ENCODE peak calls at places on chromosomes 4 and X, in four cellular contexts. U is HepG2, K is K562, J is GM12878. V is an unnamed sample.
A peak's percentile ranks its signal among the peaks of the same experiment; 100 is the strongest.

GRCh38 chrX:23374291-23374690 is 39.6 kb downstream of the PTCHD1 start:
- DNase-seq in U (no peak), K (no peak), J (no peak), V (no peak)

GRCh38 chr4:99856166-99856565 is 38.1 kb downstream of the LAMTOR3 start:
- DNase-seq in U (no peak), K (no peak), J (no peak), V (no peak)

GRCh38 chrX:139332441-139332840 is 198.1 kb upstream of the F9 start:
- DNase-seq in U (no peak), K (no peak), J (no peak), V (no peak)

GRCh38 chr4:17232575-17233253 is 279.2 kb downstream of the QDPR start:
- DNase-seq in U (no peak), K (no peak), J (no peak), V (no peak)

GRCh38 chr4:119284876-119285611 is 36.9 kb downstream of the FABP2 start:
- DNase-seq in U (no peak), K (no peak), J (no peak), V (no peak)

GRCh38 chr4:29046716-29047115 is 1673.5 kb upstream of the PCDH7 start:
- DNase-seq in U (no peak), K (no peak), J (no peak), V (no peak)

GRCh38 chrX:14351889-14352288 is 177.4 kb upstream of the GLRA2 start:
- DNase-seq in U (no peak), K (no peak), J (no peak), V (no peak)

GRCh38 chrX:72100824-72101351 is 30.8 kb downstream of the RTL5 start:
- DNase-seq in U (no peak), K (no peak), J (peak; percentile 70), V (no peak)

GRCh38 chr4:153260152-153260551 is 55.9 kb downstream of the TRIM2 start:
- DNase-seq in U (no peak), K (no peak), J (no peak), V (no peak)

GRCh38 chr4:122633211-122633610 is 12.3 kb upstream of the IL21 start:
- DNase-seq in U (no peak), K (no peak), J (no peak), V (no peak)

GRCh38 chr4:27048350-27049100 is 187.9 kb downstream of the STIM2 start:
- DNase-seq in U (no peak), K (peak; percentile 65), J (no peak), V (peak; percentile 21)

GRCh38 chrX:133068461-133068860 is 28.4 kb downstream of the USP26 start:
- DNase-seq in U (no peak), K (no peak), J (no peak), V (no peak)

GRCh38 chr4:12041828-12042227 is 613.1 kb upstream of the HS3ST1 start:
- DNase-seq in U (no peak), K (no peak), J (no peak), V (peak; percentile 6)

GRCh38 chr4:2427383-2428334 is 8.9 kb downstream of the CFAP99 start:
- DNase-seq in U (no peak), K (no peak), J (no peak), V (no peak)

GRCh38 chr4:167265231-167265630 is 30.9 kb upstream of the SPOCK3 start:
- DNase-seq in U (no peak), K (no peak), J (no peak), V (no peak)

GRCh38 chrX:76971393-76972376 is 475.5 kb upstream of the FGF16 start:
- DNase-seq in U (no peak), K (no peak), J (no peak), V (no peak)

GRCh38 chr4:8463811-8464210 is 23.2 kb downstream of the TRMT44 start:
- DNase-seq in U (no peak), K (no peak), J (no peak), V (no peak)

GRCh38 chr4:89800012-89800516 is 36.9 kb downstream of the SNCA start:
- DNase-seq in U (no peak), K (no peak), J (no peak), V (no peak)

GRCh38 chrX:109839694-109840358 is 106.8 kb upstream of the ACSL4 start:
- DNase-seq in U (no peak), K (peak; percentile 69), J (no peak), V (peak; percentile 80)

GRCh38 chr4:138919094-138919936 is 96.3 kb upstream of the NOCT start:
- DNase-seq in U (peak; percentile 49), K (peak; percentile 71), J (peak; percentile 11), V (peak; percentile 83)

GRCh38 chrX:136143714-136144113 is 3.6 kb upstream of the FHL1 start:
- DNase-seq in U (no peak), K (no peak), J (no peak), V (no peak)

GRCh38 chrX:16828126-16828908 is 41.8 kb downstream of the RBBP7 start:
- DNase-seq in U (no peak), K (no peak), J (no peak), V (no peak)

GRCh38 chr4:132071815-132072214 is 1077.3 kb upstream of the PCDH10 start:
- DNase-seq in U (no peak), K (no peak), J (no peak), V (no peak)

GRCh38 chrX:24498181-24498580 is 33.1 kb downstream of the PDK3 start:
- DNase-seq in U (peak; percentile 1), K (no peak), J (no peak), V (peak; percentile 43)

GRCh38 chrX:139844163-139844562 is 88.7 kb downstream of the ATP11C start:
- DNase-seq in U (no peak), K (no peak), J (no peak), V (peak; percentile 15)

GRCh38 chr4:175109933-175110332 is 191.8 kb downstream of the ADAM29 start:
- DNase-seq in U (no peak), K (no peak), J (peak; percentile 8), V (peak; percentile 7)

GRCh38 chrX:30831082-30831481 is 58.0 kb downstream of the TAB3 start:
- DNase-seq in U (no peak), K (no peak), J (no peak), V (no peak)

GRCh38 chr4:63212075-63212474 is 1197.2 kb downstream of the TECRL start:
- DNase-seq in U (no peak), K (no peak), J (no peak), V (no peak)

GRCh38 chr4:16860506-16860905 is 37.9 kb downstream of the LDB2 start:
- DNase-seq in U (no peak), K (no peak), J (no peak), V (no peak)

GRCh38 chr4:174423257-174423944 is 98.9 kb downstream of the HPGD start:
- DNase-seq in U (no peak), K (peak; percentile 43), J (no peak), V (no peak)

GRCh38 chr4:8304827-8305695 is 35.5 kb downstream of the HTRA3 start:
- DNase-seq in U (no peak), K (no peak), J (no peak), V (no peak)

GRCh38 chr4:9893329-9894108 is 112.1 kb downstream of the DRD5 start:
- DNase-seq in U (no peak), K (no peak), J (no peak), V (no peak)

GRCh38 chrX:38636949-38637819 is 75.8 kb downstream of the TSPAN7 start:
- DNase-seq in U (peak; percentile 82), K (no peak), J (no peak), V (no peak)

GRCh38 chrX:119389854-119390501 is 9.2 kb upstream of the SLC25A43 start:
- DNase-seq in U (peak; percentile 11), K (peak; percentile 27), J (no peak), V (peak; percentile 61)

GRCh38 chrX:119429471-119429870 is 30.3 kb downstream of the SLC25A43 start:
- DNase-seq in U (no peak), K (no peak), J (no peak), V (no peak)

GRCh38 chrX:103628386-103629290 is at the start of gene TCEAL1:
- DNase-seq in U (peak; percentile 61), K (peak; percentile 5), J (no peak), V (peak; percentile 65)

GRCh38 chr4:172147702-172148101 is 334.5 kb downstream of the GALNTL6 start:
- DNase-seq in U (no peak), K (no peak), J (no peak), V (no peak)

GRCh38 chr4:85964298-85964697 is 395.6 kb downstream of the MAPK10 start:
- DNase-seq in U (no peak), K (no peak), J (no peak), V (no peak)

GRCh38 chr4:104490770-104491395 is 3.8 kb downstream of the CXXC4 start:
- DNase-seq in U (peak; percentile 17), K (peak; percentile 63), J (no peak), V (peak; percentile 58)

GRCh38 chr4:48329976-48330375 is 11.4 kb upstream of the SLAIN2 start:
- DNase-seq in U (no peak), K (no peak), J (no peak), V (no peak)
- TF ChIP-seq SP1 in U (no peak), K (no peak), J (no peak), V (no peak)

GRCh38 chr4:36758312-36758690 is 476.9 kb downstream of the DTHD1 start:
- DNase-seq in U (no peak), K (no peak), J (no peak), V (no peak)
- TF ChIP-seq FOXM1 in U (no peak), K (no peak), J (no peak), V (no peak)

GRCh38 chrX:69070949-69071650 is 94.2 kb downstream of the PJA1 start:
- DNase-seq in U (no peak), K (no peak), J (no peak), V (no peak)
- TF ChIP-seq SP1 in U (no peak), K (no peak), J (no peak), V (no peak)

GRCh38 chrX:45240334-45240733 is 39.7 kb upstream of the DIPK2B start:
- DNase-seq in U (no peak), K (no peak), J (no peak), V (no peak)
- TF ChIP-seq FOXM1 in U (no peak), K (no peak), J (no peak), V (no peak)